ENCODE peak calls at places on chromosome 7, in four cellular contexts. C is GM12878, H is HepG2, O is K562. N is an unnamed sample.

GRCh38 chr7:52500796-52501195 is 534.6 kb upstream of the POM121L12 start:
- DNase-seq in C (no peak), H (no peak), O (no peak), N (no peak)

GRCh38 chr7:118657391-118658005 is 433.0 kb downstream of the ANKRD7 start:
- DNase-seq in C (peak; percentile 13), H (no peak), O (no peak), N (no peak)

GRCh38 chr7:119196183-119196582 is 971.7 kb downstream of the ANKRD7 start:
- DNase-seq in C (no peak), H (no peak), O (no peak), N (no peak)

GRCh38 chr7:101138149-101138870 is 11.4 kb downstream of the SERPINE1 start:
- DNase-seq in C (peak; percentile 79), H (peak; percentile 90), O (peak; percentile 94), N (peak; percentile 75)

GRCh38 chr7:78970440-78970916 is 483.0 kb downstream of the MAGI2 start:
- DNase-seq in C (no peak), H (no peak), O (no peak), N (no peak)

GRCh38 chr7:81074406-81074805 is 155.6 kb upstream of the SEMA3C start:
- DNase-seq in C (no peak), H (no peak), O (no peak), N (no peak)

GRCh38 chr7:13829914-13830603 is 159.4 kb downstream of the ETV1 start:
- DNase-seq in C (no peak), H (no peak), O (no peak), N (no peak)

GRCh38 chr7:2032876-2033407 is 199.8 kb downstream of the MAD1L1 start:
- DNase-seq in C (no peak), H (no peak), O (no peak), N (no peak)

GRCh38 chr7:98049034-98049433 is 57.6 kb upstream of the LMTK2 start:
- DNase-seq in C (no peak), H (no peak), O (no peak), N (no peak)

GRCh38 chr7:132806834-132807233 is 230.6 kb upstream of the PLXNA4 start:
- DNase-seq in C (no peak), H (no peak), O (no peak), N (no peak)

GRCh38 chr7:106111671-106112117 is 418 bp downstream of the SYPL1 start:
- DNase-seq in C (no peak), H (peak; percentile 10), O (peak; percentile 81), N (peak; percentile 46)

GRCh38 chr7:40969641-40970040 is 733.2 kb downstream of the INHBA start:
- DNase-seq in C (no peak), H (no peak), O (no peak), N (no peak)

GRCh38 chr7:84389242-84389641 is 194.7 kb upstream of the SEMA3A start:
- DNase-seq in C (peak; percentile 36), H (no peak), O (no peak), N (no peak)

GRCh38 chr7:156198277-156198676 is 386.0 kb upstream of the SHH start:
- DNase-seq in C (no peak), H (no peak), O (no peak), N (no peak)

GRCh38 chr7:93228302-93228701 is 2.0 kb upstream of the HEPACAM2 start:
- DNase-seq in C (peak; percentile 31), H (peak; percentile 56), O (peak; percentile 71), N (peak; percentile 45)

GRCh38 chr7:70698219-70698832 is 433.6 kb upstream of the GALNT17 start:
- DNase-seq in C (no peak), H (peak; percentile 38), O (peak; percentile 68), N (peak; percentile 47)

GRCh38 chr7:70856889-70857511 is 274.9 kb upstream of the GALNT17 start:
- DNase-seq in C (peak; percentile 12), H (peak; percentile 39), O (peak; percentile 70), N (peak; percentile 64)

GRCh38 chr7:138898255-138898654 is 82.9 kb downstream of the KIAA1549 start:
- DNase-seq in C (peak; percentile 9), H (no peak), O (no peak), N (no peak)
- TF ChIP-seq FOXK2 in C (no peak), H (no peak), O (no peak), N (no peak)

GRCh38 chr7:114405427-114405826 is 9.2 kb upstream of the FOXP2 start:
- DNase-seq in C (no peak), H (peak; percentile 30), O (no peak), N (no peak)
- TF ChIP-seq BHLHE40 in C (no peak), H (no peak), O (no peak), N (no peak)

DNA sequence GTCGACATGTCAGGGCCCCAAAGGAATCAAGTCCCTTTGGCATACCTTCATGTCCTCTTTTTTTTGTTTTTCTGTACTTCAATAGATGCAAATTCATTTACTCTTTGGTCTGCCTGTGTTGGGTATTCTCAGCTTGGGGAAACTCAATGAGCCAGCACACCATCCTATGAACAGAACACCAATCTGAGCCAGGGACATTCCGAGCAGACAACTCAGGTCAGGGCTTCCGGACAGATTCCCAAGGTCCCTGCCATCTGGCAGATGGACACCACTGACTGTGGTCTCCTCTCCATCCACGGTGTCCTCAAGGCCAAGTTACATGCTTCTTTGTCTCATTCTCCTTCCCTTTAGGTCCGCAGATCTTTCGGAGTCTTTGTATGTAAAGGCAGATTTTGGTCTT is 129.5 kb downstream of the NRF1 start:
- DNase-seq in C (no peak), H (no peak), O (no peak), N (no peak)
- TF ChIP-seq FOXM1 in C (no peak), H (no peak), O (no peak), N (no peak)

DNA sequence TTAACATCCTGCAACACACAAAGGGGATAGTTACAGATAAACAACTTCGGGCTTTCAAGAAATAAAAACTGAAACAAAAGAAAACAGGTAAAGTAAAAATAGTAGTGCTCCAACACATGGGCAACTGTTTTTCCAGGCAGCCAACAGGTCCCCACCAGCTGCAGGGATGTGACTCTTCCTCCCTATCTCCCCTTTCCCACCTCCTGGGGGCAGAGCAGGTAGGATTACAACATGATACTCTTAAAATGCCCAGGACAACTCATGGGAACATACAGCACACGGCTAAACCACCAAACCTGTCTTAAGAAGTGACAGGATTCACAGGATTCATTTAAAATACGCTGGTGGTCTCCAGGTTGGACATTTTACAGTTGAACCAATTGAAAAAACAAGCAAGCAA is 61.8 kb upstream of the DDC start:
- DNase-seq in C (no peak), H (no peak), O (no peak), N (no peak)
- TF ChIP-seq FOXK2 in C (no peak), H (no peak), O (no peak), N (no peak)

GRCh38 chr7:51129527-51130472 is 186.8 kb downstream of the COBL start:
- DNase-seq in C (no peak), H (no peak), O (no peak), N (no peak)

GRCh38 chr7:51132661-51133060 is 183.9 kb downstream of the COBL start:
- DNase-seq in C (no peak), H (no peak), O (no peak), N (no peak)

GRCh38 chr7:51135576-51135975 is 181.0 kb downstream of the COBL start:
- DNase-seq in C (no peak), H (no peak), O (no peak), N (no peak)

GRCh38 chr7:51138121-51139085 is 178.2 kb downstream of the COBL start:
- DNase-seq in C (no peak), H (no peak), O (no peak), N (no peak)

DNA sequence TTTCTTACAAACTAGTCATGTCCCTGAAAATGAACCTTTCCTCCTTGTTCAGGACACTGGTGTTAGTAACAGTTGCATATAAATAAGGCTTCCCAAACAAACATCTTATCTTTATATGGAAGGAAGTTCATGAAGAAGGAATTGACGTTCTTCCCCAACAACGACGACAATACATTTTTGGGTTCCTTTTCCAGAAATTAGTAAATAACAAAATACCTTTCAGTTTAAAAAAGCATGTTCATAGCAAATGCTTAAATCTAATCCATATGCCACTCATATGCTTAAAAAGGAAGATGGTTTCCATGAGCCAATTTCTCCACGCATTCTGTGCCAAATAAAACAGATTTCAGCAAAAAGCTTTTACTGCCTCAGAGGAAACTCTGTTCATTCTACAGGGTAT is 182.6 kb downstream of the COBL start:
- DNase-seq in C (no peak), H (no peak), O (no peak), N (no peak)
- TF ChIP-seq BHLHE40 in C (no peak), H (no peak), O (no peak), N (no peak)

DNA sequence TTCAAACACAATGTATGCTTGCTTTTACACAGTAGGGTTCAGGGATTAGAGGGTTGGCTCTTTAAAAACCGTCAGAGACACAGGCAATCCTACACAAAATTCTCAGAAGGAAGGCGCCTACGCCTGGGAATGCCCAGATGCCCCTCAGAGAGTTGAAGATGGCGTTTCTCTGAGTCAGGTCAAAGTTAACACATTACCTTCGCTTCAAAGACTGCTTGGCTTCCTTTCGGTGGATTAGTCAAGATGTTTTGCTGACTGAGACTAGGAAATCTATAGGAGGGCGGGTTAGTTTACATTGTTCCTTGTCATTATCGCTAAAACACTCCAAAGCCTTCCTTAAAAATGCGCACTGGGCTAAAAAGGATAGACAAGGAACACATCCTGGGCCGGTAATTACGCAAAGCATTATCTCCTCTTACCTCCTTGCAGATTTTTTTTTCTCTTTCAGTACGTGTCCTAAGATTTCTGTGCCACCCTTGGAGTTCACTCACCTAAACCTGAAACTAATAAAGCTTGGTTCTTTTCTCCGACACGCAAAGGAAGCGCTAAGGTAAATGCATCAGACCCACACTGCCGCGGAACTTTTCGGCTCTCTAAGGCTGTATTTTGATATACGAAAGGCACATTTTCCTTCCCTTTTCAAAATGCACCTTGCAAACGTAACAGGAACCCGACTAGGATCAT is 887 bp upstream of the CFTR start:
- DNase-seq in C (no peak), H (no peak), O (no peak), N (no peak)
- TF ChIP-seq FOXM1 in C (no peak), H (no peak), O (no peak), N (no peak)